ENCODE peak calls at places on chromosome 21, in five cellular contexts. One of them, this sample, is unnamed.

GRCh38 chr21:46402421-46402820 is 56.3 kb upstream of the DIP2A start:
- DNase-seq in astrocyte of the spinal cord: no peak
- DNase-seq in tibial nerve: no peak
- DNase-seq in IMR-90: no peak
- DNase-seq in ascending aorta: no peak
- DNase-seq in this sample: no peak

GRCh38 chr21:22813201-22813600 is 1815.0 kb downstream of the NCAM2 start:
- DNase-seq in tibial nerve: no peak
- DNase-seq in ascending aorta: no peak
- DNase-seq in astrocyte of the spinal cord: no peak
- DNase-seq in IMR-90: no peak
- DNase-seq in this sample: no peak

GRCh38 chr21:35352066-35352770 is 303.1 kb upstream of the RUNX1 start:
- DNase-seq in ascending aorta: no peak
- DNase-seq in IMR-90: peak; percentile 71
- DNase-seq in tibial nerve: no peak
- DNase-seq in astrocyte of the spinal cord: peak; percentile 61
- DNase-seq in this sample: no peak

GRCh38 chr21:25528511-25528910 is 78.8 kb downstream of the MRPL39 start:
- DNase-seq in ascending aorta: no peak
- DNase-seq in tibial nerve: no peak
- DNase-seq in astrocyte of the spinal cord: no peak
- DNase-seq in IMR-90: no peak
- DNase-seq in this sample: no peak

GRCh38 chr21:36858320-36858957 is 108.0 kb downstream of the HLCS start:
- DNase-seq in astrocyte of the spinal cord: no peak
- DNase-seq in ascending aorta: no peak
- DNase-seq in tibial nerve: no peak
- DNase-seq in IMR-90: peak; percentile 39
- DNase-seq in this sample: no peak

GRCh38 chr21:43352568-43353281 is 74.2 kb downstream of the SIK1 start:
- DNase-seq in tibial nerve: no peak
- DNase-seq in astrocyte of the spinal cord: no peak
- DNase-seq in IMR-90: no peak
- DNase-seq in ascending aorta: no peak
- DNase-seq in this sample: no peak

GRCh38 chr21:15104470-15104869 is 39.7 kb upstream of the NRIP1 start:
- DNase-seq in IMR-90: no peak
- DNase-seq in tibial nerve: no peak
- DNase-seq in astrocyte of the spinal cord: no peak
- DNase-seq in ascending aorta: no peak
- DNase-seq in this sample: no peak

GRCh38 chr21:14737922-14738321 is 191.8 kb upstream of the SAMSN1 start:
- DNase-seq in tibial nerve: peak; percentile 55
- DNase-seq in ascending aorta: no peak
- DNase-seq in astrocyte of the spinal cord: peak; percentile 59
- DNase-seq in IMR-90: peak; percentile 8
- DNase-seq in this sample: no peak

GRCh38 chr21:32884062-32884461 is 112.5 kb upstream of the PAXBP1 start:
- DNase-seq in astrocyte of the spinal cord: no peak
- DNase-seq in IMR-90: no peak
- DNase-seq in ascending aorta: no peak
- DNase-seq in tibial nerve: no peak
- DNase-seq in this sample: no peak

GRCh38 chr21:27462786-27463185 is 495.9 kb upstream of the ADAMTS5 start:
- DNase-seq in astrocyte of the spinal cord: no peak
- DNase-seq in ascending aorta: no peak
- DNase-seq in tibial nerve: no peak
- DNase-seq in IMR-90: no peak
- DNase-seq in this sample: no peak

GRCh38 chr21:27423906-27424595 is 457.2 kb upstream of the ADAMTS5 start:
- DNase-seq in ascending aorta: no peak
- DNase-seq in tibial nerve: no peak
- DNase-seq in IMR-90: peak; percentile 69
- DNase-seq in astrocyte of the spinal cord: peak; percentile 56
- DNase-seq in this sample: no peak

GRCh38 chr21:38775733-38776132 is 30.0 kb upstream of the ETS2 start:
- DNase-seq in IMR-90: no peak
- DNase-seq in tibial nerve: no peak
- DNase-seq in ascending aorta: no peak
- DNase-seq in astrocyte of the spinal cord: no peak
- DNase-seq in this sample: no peak

GRCh38 chr21:35528109-35529042 is 479.3 kb upstream of the RUNX1 start:
- DNase-seq in ascending aorta: no peak
- DNase-seq in IMR-90: peak; percentile 20
- DNase-seq in astrocyte of the spinal cord: no peak
- DNase-seq in tibial nerve: peak; percentile 9
- DNase-seq in this sample: no peak

GRCh38 chr21:21156397-21156796 is 158.2 kb downstream of the NCAM2 start:
- DNase-seq in ascending aorta: no peak
- DNase-seq in tibial nerve: no peak
- DNase-seq in IMR-90: no peak
- DNase-seq in astrocyte of the spinal cord: no peak
- DNase-seq in this sample: no peak

GRCh38 chr21:36200089-36200561 is 43.5 kb downstream of the DOP1B start:
- DNase-seq in IMR-90: no peak
- DNase-seq in astrocyte of the spinal cord: no peak
- DNase-seq in ascending aorta: no peak
- DNase-seq in tibial nerve: no peak
- DNase-seq in this sample: no peak

GRCh38 chr21:39057121-39057520 is 126.1 kb downstream of the PSMG1 start:
- DNase-seq in IMR-90: no peak
- DNase-seq in astrocyte of the spinal cord: no peak
- DNase-seq in ascending aorta: no peak
- DNase-seq in tibial nerve: no peak
- DNase-seq in this sample: no peak

GRCh38 chr21:46422636-46423241 is 36.0 kb upstream of the DIP2A start:
- DNase-seq in IMR-90: no peak
- DNase-seq in tibial nerve: no peak
- DNase-seq in ascending aorta: no peak
- DNase-seq in astrocyte of the spinal cord: no peak
- DNase-seq in this sample: no peak

GRCh38 chr21:29315155-29315749 is 16.5 kb downstream of the BACH1 start:
- DNase-seq in IMR-90: no peak
- DNase-seq in ascending aorta: no peak
- DNase-seq in astrocyte of the spinal cord: no peak
- DNase-seq in tibial nerve: no peak
- DNase-seq in this sample: no peak

GRCh38 chr21:33030633-33031032 is 4.9 kb downstream of the OLIG2 start:
- DNase-seq in tibial nerve: no peak
- DNase-seq in astrocyte of the spinal cord: no peak
- DNase-seq in IMR-90: no peak
- DNase-seq in ascending aorta: no peak
- DNase-seq in this sample: no peak

GRCh38 chr21:41671212-41671762 is 95.6 kb downstream of the RIPK4 start:
- DNase-seq in ascending aorta: no peak
- DNase-seq in tibial nerve: no peak
- DNase-seq in astrocyte of the spinal cord: no peak
- DNase-seq in IMR-90: no peak
- DNase-seq in this sample: no peak
- TF ChIP-seq CTCF in ascending aorta: no peak
- TF ChIP-seq CTCF in tibial nerve: no peak
- TF ChIP-seq CTCF in astrocyte of the spinal cord: no peak
- TF ChIP-seq CTCF in IMR-90: no peak
- TF ChIP-seq CTCF in this sample: no peak

GRCh38 chr21:31713973-31714740 is 17.8 kb downstream of the SCAF4 start:
- DNase-seq in ascending aorta: no peak
- DNase-seq in tibial nerve: no peak
- DNase-seq in IMR-90: peak; percentile 45
- DNase-seq in astrocyte of the spinal cord: no peak
- DNase-seq in this sample: no peak
- H3K4me3 ChIP-seq in ascending aorta: no peak overlapping the region
- H3K4me3 ChIP-seq in tibial nerve: no peak overlapping the region
- H3K4me3 ChIP-seq in IMR-90: no peak overlapping the region
- H3K4me3 ChIP-seq in astrocyte of the spinal cord: no peak overlapping the region
- H3K4me3 ChIP-seq in this sample: no peak overlapping the region

DNA sequence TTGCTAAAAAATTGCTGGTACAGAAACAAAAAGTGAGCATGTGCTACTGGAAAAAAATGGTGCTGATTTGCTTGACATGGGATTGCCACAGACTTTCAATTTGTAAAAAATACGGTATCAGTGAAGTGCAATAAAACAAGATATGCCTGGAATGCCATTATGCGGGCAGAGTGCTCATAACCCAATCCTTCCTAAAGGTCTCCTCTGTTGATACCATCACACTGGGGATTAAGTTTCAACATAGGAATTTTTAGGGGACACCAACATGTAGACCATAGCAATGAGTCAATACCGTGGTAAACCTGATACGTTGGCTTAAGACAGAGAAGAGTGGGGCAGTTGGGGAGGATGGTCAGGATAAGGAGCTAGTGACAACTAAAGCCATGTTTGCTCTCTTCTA is 20.5 kb downstream of the MX1 start:
- DNase-seq in astrocyte of the spinal cord: no peak
- DNase-seq in ascending aorta: no peak
- DNase-seq in IMR-90: no peak
- DNase-seq in tibial nerve: no peak
- DNase-seq in this sample: no peak
- TF ChIP-seq CTCF in astrocyte of the spinal cord: no peak
- TF ChIP-seq CTCF in ascending aorta: no peak
- TF ChIP-seq CTCF in IMR-90: no peak
- TF ChIP-seq CTCF in tibial nerve: no peak
- TF ChIP-seq CTCF in this sample: no peak

GRCh38 chr21:44816761-44817505 is 929 bp downstream of the SUMO3 start:
- DNase-seq in IMR-90: no peak
- DNase-seq in ascending aorta: no peak
- DNase-seq in tibial nerve: no peak
- DNase-seq in astrocyte of the spinal cord: no peak
- DNase-seq in this sample: no peak
- H3K4me3 ChIP-seq in IMR-90: peak overlapping the region; percentile 99
- H3K4me3 ChIP-seq in ascending aorta: peak overlapping the region; percentile 60
- H3K4me3 ChIP-seq in tibial nerve: peak overlapping the region; percentile 89
- H3K4me3 ChIP-seq in astrocyte of the spinal cord: peak overlapping the region; percentile 62
- H3K4me3 ChIP-seq in this sample: peak overlapping the region; percentile 77

GRCh38 chr21:45248893-45249381 is 38.8 kb downstream of the POFUT2 start:
- DNase-seq in ascending aorta: no peak
- DNase-seq in astrocyte of the spinal cord: peak; percentile 16
- DNase-seq in tibial nerve: no peak
- DNase-seq in IMR-90: peak; percentile 15
- DNase-seq in this sample: no peak

GRCh38 chr21:45250914-45251634 is 36.6 kb downstream of the POFUT2 start:
- DNase-seq in IMR-90: no peak
- DNase-seq in astrocyte of the spinal cord: no peak
- DNase-seq in tibial nerve: no peak
- DNase-seq in ascending aorta: no peak
- DNase-seq in this sample: no peak

GRCh38 chr21:45249626-45250025 is 38.1 kb downstream of the POFUT2 start:
- DNase-seq in IMR-90: no peak
- DNase-seq in tibial nerve: no peak
- DNase-seq in ascending aorta: no peak
- DNase-seq in astrocyte of the spinal cord: no peak
- DNase-seq in this sample: no peak

GRCh38 chr21:45251635-45252447 is 35.9 kb downstream of the POFUT2 start:
- DNase-seq in ascending aorta: no peak
- DNase-seq in astrocyte of the spinal cord: no peak
- DNase-seq in IMR-90: no peak
- DNase-seq in tibial nerve: no peak
- DNase-seq in this sample: no peak

GRCh38 chr21:45250272-45250671 is 37.4 kb downstream of the POFUT2 start:
- DNase-seq in ascending aorta: no peak
- DNase-seq in astrocyte of the spinal cord: no peak
- DNase-seq in IMR-90: no peak
- DNase-seq in tibial nerve: no peak
- DNase-seq in this sample: no peak
- TF ChIP-seq CTCF in ascending aorta: no peak
- TF ChIP-seq CTCF in astrocyte of the spinal cord: no peak
- TF ChIP-seq CTCF in IMR-90: no peak
- TF ChIP-seq CTCF in tibial nerve: no peak
- TF ChIP-seq CTCF in this sample: no peak